ENCODE peak calls at places on chromosomes 2 and 18, in six cellular contexts. One of them, this sample, is unnamed.

GRCh38 chr2:3223080-3223923 is 154.3 kb downstream of the EIPR1 start:
- DNase-seq in tibial nerve: no peak
- DNase-seq in body of pancreas: no peak
- DNase-seq in adipocyte: no peak
- DNase-seq in posterior vena cava: no peak
- DNase-seq in stimulated activated CD4-positive, alpha-beta T cell treated with anti-CD3 and anti-CD28 coated beads, TNF-alpha, amount 100 ng/mL, for 48 hours: peak
- DNase-seq in this sample: no peak

GRCh38 chr2:200509608-200510433 is at the start of gene KCTD18:
- DNase-seq in tibial nerve: peak
- DNase-seq in body of pancreas: peak
- DNase-seq in adipocyte: peak
- DNase-seq in posterior vena cava: peak
- DNase-seq in stimulated activated CD4-positive, alpha-beta T cell treated with anti-CD3 and anti-CD28 coated beads, TNF-alpha, amount 100 ng/mL, for 48 hours: peak
- DNase-seq in this sample: peak

GRCh38 chr2:7031424-7032245 is 114.4 kb downstream of the RNF144A start:
- DNase-seq in tibial nerve: no peak
- DNase-seq in body of pancreas: peak
- DNase-seq in adipocyte: no peak
- DNase-seq in posterior vena cava: no peak
- DNase-seq in stimulated activated CD4-positive, alpha-beta T cell treated with anti-CD3 and anti-CD28 coated beads, TNF-alpha, amount 100 ng/mL, for 48 hours: no peak
- DNase-seq in this sample: peak

GRCh38 chr2:43266692-43267091 is 40.3 kb upstream of the ZFP36L2 start:
- DNase-seq in tibial nerve: peak
- DNase-seq in body of pancreas: peak
- DNase-seq in adipocyte: no peak
- DNase-seq in posterior vena cava: peak
- DNase-seq in stimulated activated CD4-positive, alpha-beta T cell treated with anti-CD3 and anti-CD28 coated beads, TNF-alpha, amount 100 ng/mL, for 48 hours: no peak
- DNase-seq in this sample: no peak

GRCh38 chr18:29501952-29502351 is 1325.0 kb upstream of the CDH2 start:
- DNase-seq in tibial nerve: no peak
- DNase-seq in body of pancreas: no peak
- DNase-seq in adipocyte: peak
- DNase-seq in posterior vena cava: no peak
- DNase-seq in stimulated activated CD4-positive, alpha-beta T cell treated with anti-CD3 and anti-CD28 coated beads, TNF-alpha, amount 100 ng/mL, for 48 hours: no peak
- DNase-seq in this sample: no peak

GRCh38 chr2:213562539-213563180 is 278.4 kb downstream of the SPAG16 start:
- DNase-seq in tibial nerve: no peak
- DNase-seq in body of pancreas: no peak
- DNase-seq in adipocyte: no peak
- DNase-seq in posterior vena cava: no peak
- DNase-seq in stimulated activated CD4-positive, alpha-beta T cell treated with anti-CD3 and anti-CD28 coated beads, TNF-alpha, amount 100 ng/mL, for 48 hours: no peak
- DNase-seq in this sample: no peak

GRCh38 chr18:35463050-35463449 is 34.7 kb downstream of the INO80C start:
- DNase-seq in tibial nerve: no peak
- DNase-seq in body of pancreas: no peak
- DNase-seq in adipocyte: no peak
- DNase-seq in posterior vena cava: no peak
- DNase-seq in stimulated activated CD4-positive, alpha-beta T cell treated with anti-CD3 and anti-CD28 coated beads, TNF-alpha, amount 100 ng/mL, for 48 hours: no peak
- DNase-seq in this sample: no peak

GRCh38 chr18:45280486-45281263 is 334.6 kb upstream of the SLC14A2 start:
- DNase-seq in tibial nerve: no peak
- DNase-seq in body of pancreas: no peak
- DNase-seq in adipocyte: no peak
- DNase-seq in posterior vena cava: no peak
- DNase-seq in stimulated activated CD4-positive, alpha-beta T cell treated with anti-CD3 and anti-CD28 coated beads, TNF-alpha, amount 100 ng/mL, for 48 hours: no peak
- DNase-seq in this sample: no peak

GRCh38 chr2:1081411-1082225 is 131.0 kb downstream of the SNTG2 start:
- DNase-seq in tibial nerve: peak
- DNase-seq in body of pancreas: peak
- DNase-seq in adipocyte: peak
- DNase-seq in posterior vena cava: no peak
- DNase-seq in stimulated activated CD4-positive, alpha-beta T cell treated with anti-CD3 and anti-CD28 coated beads, TNF-alpha, amount 100 ng/mL, for 48 hours: no peak
- DNase-seq in this sample: no peak

GRCh38 chr18:33839452-33840225 is 261.6 kb downstream of the ASXL3 start:
- DNase-seq in tibial nerve: peak
- DNase-seq in body of pancreas: peak
- DNase-seq in adipocyte: peak
- DNase-seq in posterior vena cava: no peak
- DNase-seq in stimulated activated CD4-positive, alpha-beta T cell treated with anti-CD3 and anti-CD28 coated beads, TNF-alpha, amount 100 ng/mL, for 48 hours: no peak
- DNase-seq in this sample: peak

GRCh38 chr2:231602874-231603467 is 10.3 kb downstream of the TEX44 start:
- DNase-seq in tibial nerve: no peak
- DNase-seq in body of pancreas: no peak
- DNase-seq in adipocyte: no peak
- DNase-seq in posterior vena cava: no peak
- DNase-seq in stimulated activated CD4-positive, alpha-beta T cell treated with anti-CD3 and anti-CD28 coated beads, TNF-alpha, amount 100 ng/mL, for 48 hours: no peak
- DNase-seq in this sample: no peak

GRCh38 chr2:102044967-102045489 is 53.3 kb downstream of the IL1R2 start:
- DNase-seq in tibial nerve: no peak
- DNase-seq in body of pancreas: no peak
- DNase-seq in adipocyte: no peak
- DNase-seq in posterior vena cava: no peak
- DNase-seq in stimulated activated CD4-positive, alpha-beta T cell treated with anti-CD3 and anti-CD28 coated beads, TNF-alpha, amount 100 ng/mL, for 48 hours: no peak
- DNase-seq in this sample: no peak

GRCh38 chr18:38244360-38244940 is 678.9 kb upstream of the CELF4 start:
- DNase-seq in tibial nerve: no peak
- DNase-seq in body of pancreas: no peak
- DNase-seq in adipocyte: no peak
- DNase-seq in posterior vena cava: no peak
- DNase-seq in stimulated activated CD4-positive, alpha-beta T cell treated with anti-CD3 and anti-CD28 coated beads, TNF-alpha, amount 100 ng/mL, for 48 hours: no peak
- DNase-seq in this sample: no peak

GRCh38 chr2:240596491-240596931 is 10.0 kb downstream of the CAPN10 start:
- DNase-seq in tibial nerve: no peak
- DNase-seq in body of pancreas: peak
- DNase-seq in adipocyte: no peak
- DNase-seq in posterior vena cava: peak
- DNase-seq in stimulated activated CD4-positive, alpha-beta T cell treated with anti-CD3 and anti-CD28 coated beads, TNF-alpha, amount 100 ng/mL, for 48 hours: no peak
- DNase-seq in this sample: no peak

GRCh38 chr2:8737571-8738175 is 55.8 kb downstream of the ID2 start:
- DNase-seq in tibial nerve: no peak
- DNase-seq in body of pancreas: no peak
- DNase-seq in adipocyte: peak
- DNase-seq in posterior vena cava: no peak
- DNase-seq in stimulated activated CD4-positive, alpha-beta T cell treated with anti-CD3 and anti-CD28 coated beads, TNF-alpha, amount 100 ng/mL, for 48 hours: no peak
- DNase-seq in this sample: no peak

GRCh38 chr2:209644842-209645241 is 126.8 kb upstream of the UNC80 start:
- DNase-seq in tibial nerve: no peak
- DNase-seq in body of pancreas: no peak
- DNase-seq in adipocyte: peak
- DNase-seq in posterior vena cava: no peak
- DNase-seq in stimulated activated CD4-positive, alpha-beta T cell treated with anti-CD3 and anti-CD28 coated beads, TNF-alpha, amount 100 ng/mL, for 48 hours: no peak
- DNase-seq in this sample: no peak

GRCh38 chr2:203783496-203784203 is 77.2 kb downstream of the CD28 start:
- DNase-seq in tibial nerve: no peak
- DNase-seq in body of pancreas: no peak
- DNase-seq in adipocyte: peak
- DNase-seq in posterior vena cava: no peak
- DNase-seq in stimulated activated CD4-positive, alpha-beta T cell treated with anti-CD3 and anti-CD28 coated beads, TNF-alpha, amount 100 ng/mL, for 48 hours: no peak
- DNase-seq in this sample: no peak

GRCh38 chr2:238097988-238098853 is 1.9 kb upstream of the ESPNL start:
- DNase-seq in tibial nerve: peak
- DNase-seq in body of pancreas: peak
- DNase-seq in adipocyte: peak
- DNase-seq in posterior vena cava: peak
- DNase-seq in stimulated activated CD4-positive, alpha-beta T cell treated with anti-CD3 and anti-CD28 coated beads, TNF-alpha, amount 100 ng/mL, for 48 hours: no peak
- DNase-seq in this sample: peak

GRCh38 chr2:176088048-176088936 is 4.2 kb upstream of the HOXD13 start:
- DNase-seq in tibial nerve: peak
- DNase-seq in body of pancreas: peak
- DNase-seq in adipocyte: peak
- DNase-seq in posterior vena cava: peak
- DNase-seq in stimulated activated CD4-positive, alpha-beta T cell treated with anti-CD3 and anti-CD28 coated beads, TNF-alpha, amount 100 ng/mL, for 48 hours: no peak
- DNase-seq in this sample: peak

GRCh38 chr2:3867451-3867850 is 164.1 kb downstream of the DCDC2C start:
- DNase-seq in tibial nerve: no peak
- DNase-seq in body of pancreas: no peak
- DNase-seq in adipocyte: no peak
- DNase-seq in posterior vena cava: no peak
- DNase-seq in stimulated activated CD4-positive, alpha-beta T cell treated with anti-CD3 and anti-CD28 coated beads, TNF-alpha, amount 100 ng/mL, for 48 hours: no peak
- DNase-seq in this sample: no peak

GRCh38 chr2:132978840-132979239 is 308.8 kb upstream of the LYPD1 start:
- DNase-seq in tibial nerve: no peak
- DNase-seq in body of pancreas: no peak
- DNase-seq in adipocyte: no peak
- DNase-seq in posterior vena cava: no peak
- DNase-seq in stimulated activated CD4-positive, alpha-beta T cell treated with anti-CD3 and anti-CD28 coated beads, TNF-alpha, amount 100 ng/mL, for 48 hours: no peak
- DNase-seq in this sample: no peak

GRCh38 chr2:26772064-26773001 is 8.2 kb downstream of the SLC35F6 start:
- DNase-seq in tibial nerve: peak
- DNase-seq in body of pancreas: peak
- DNase-seq in adipocyte: no peak
- DNase-seq in posterior vena cava: peak
- DNase-seq in stimulated activated CD4-positive, alpha-beta T cell treated with anti-CD3 and anti-CD28 coated beads, TNF-alpha, amount 100 ng/mL, for 48 hours: no peak
- DNase-seq in this sample: peak

GRCh38 chr18:79484661-79485621 is 89.2 kb downstream of the NFATC1 start:
- DNase-seq in tibial nerve: peak
- DNase-seq in body of pancreas: no peak
- DNase-seq in adipocyte: peak
- DNase-seq in posterior vena cava: peak
- DNase-seq in stimulated activated CD4-positive, alpha-beta T cell treated with anti-CD3 and anti-CD28 coated beads, TNF-alpha, amount 100 ng/mL, for 48 hours: no peak
- DNase-seq in this sample: no peak

GRCh38 chr2:29011650-29012060 is 30.6 kb downstream of the TOGARAM2 start:
- DNase-seq in tibial nerve: peak
- DNase-seq in body of pancreas: peak
- DNase-seq in adipocyte: no peak
- DNase-seq in posterior vena cava: no peak
- DNase-seq in stimulated activated CD4-positive, alpha-beta T cell treated with anti-CD3 and anti-CD28 coated beads, TNF-alpha, amount 100 ng/mL, for 48 hours: peak
- DNase-seq in this sample: no peak

GRCh38 chr2:137659616-137660015 is 304.7 kb upstream of the HNMT start:
- DNase-seq in tibial nerve: no peak
- DNase-seq in body of pancreas: no peak
- DNase-seq in adipocyte: peak
- DNase-seq in posterior vena cava: no peak
- DNase-seq in stimulated activated CD4-positive, alpha-beta T cell treated with anti-CD3 and anti-CD28 coated beads, TNF-alpha, amount 100 ng/mL, for 48 hours: no peak
- DNase-seq in this sample: peak

This sample was measured in Calu3.